ENCODE peak calls at places on chromosomes 1 and 21, in five cellular contexts. U is stimulated activated naive CD4-positive, alpha-beta T cell; P is BE2C; K is skeletal muscle cell; T is fibroblast of pulmonary artery. Z is an unnamed sample.

GRCh38 chr21:17045214-17045835 is 467.5 kb upstream of the CXADR start:
- DNase-seq in U (no peak), P (no peak), K (no peak), T (peak), Z (peak)

GRCh38 chr1:90732136-90732535 is 15.0 kb upstream of the BARHL2 start:
- DNase-seq in U (no peak), P (no peak), K (no peak), T (no peak), Z (no peak)

GRCh38 chr21:41631564-41632461 is 123.9 kb upstream of the TMPRSS2 start:
- DNase-seq in U (no peak), P (no peak), K (no peak), T (peak), Z (no peak)

GRCh38 chr1:4652631-4653327 is 1.6 kb upstream of the AJAP1 start:
- DNase-seq in U (peak), P (peak), K (no peak), T (peak), Z (no peak)

GRCh38 chr1:185965870-185966269 is 231.7 kb downstream of the HMCN1 start:
- DNase-seq in U (no peak), P (no peak), K (no peak), T (no peak), Z (no peak)

GRCh38 chr21:28636988-28637691 is 355.5 kb downstream of the LTN1 start:
- DNase-seq in U (no peak), P (no peak), K (peak), T (peak), Z (peak)

GRCh38 chr1:205800973-205801703 is 11.9 kb downstream of the SLC41A1 start:
- DNase-seq in U (no peak), P (no peak), K (no peak), T (no peak), Z (no peak)

GRCh38 chr1:26792924-26793323 is 5.2 kb downstream of the PIGV start:
- DNase-seq in U (no peak), P (no peak), K (no peak), T (no peak), Z (no peak)